ENCODE peak calls at places on chromosomes 16 and 17, in four cellular contexts. L is neural progenitor cell, Y is GM23248, S is MM.1S. X is an unnamed sample. For H3F3A, the result is how much of the 10 kb centered on the place peaks cover.

GRCh38 chr17:46831573-46832305 is 13.2 kb upstream of the WNT3 start:
- DNase-seq in S (no peak), Y (no peak), L (no peak), X (no peak)

GRCh38 chr17:13135496-13135895 is 117.7 kb upstream of the ELAC2 start:
- DNase-seq in L (peak), Y (no peak), S (no peak), X (no peak)

GRCh38 chr16:84103678-84104077 is 13.1 kb downstream of the MBTPS1 start:
- DNase-seq in L (no peak), S (no peak), Y (peak), X (peak)

GRCh38 chr17:61076649-61077048 is 323.0 kb upstream of the TBX2 start:
- DNase-seq in L (no peak), S (no peak), Y (peak), X (no peak)

GRCh38 chr16:49559242-49559641 is 185.6 kb downstream of the C16orf78 start:
- DNase-seq in L (no peak), S (no peak), Y (no peak), X (no peak)

GRCh38 chr17:4588391-4588790 is 4.1 kb downstream of the SMTNL2 start:
- DNase-seq in L (peak), Y (no peak), S (no peak), X (no peak)

GRCh38 chr17:2700491-2701141 is 10.9 kb downstream of the CLUH start:
- DNase-seq in L (no peak), S (no peak), Y (no peak), X (no peak)

GRCh38 chr17:36938566-36939058 is 1.3 kb downstream of the LHX1 start:
- DNase-seq in L (peak), S (no peak), Y (no peak), X (no peak)

GRCh38 chr16:46822270-46822669 is 8.7 kb downstream of the C16orf87 start:
- DNase-seq in L (no peak), S (peak), Y (peak), X (no peak)

GRCh38 chr17:38585056-38585804 is 20.5 kb downstream of the SRCIN1 start:
- DNase-seq in L (peak), Y (peak), S (no peak), X (peak)

GRCh38 chr17:3843935-3844516 is 2.0 kb downstream of the NCBP3 start:
- DNase-seq in S (peak), L (peak), Y (peak), X (peak)

GRCh38 chr17:80104321-80104955 is 3.1 kb downstream of the GAA start:
- DNase-seq in L (no peak), Y (no peak), S (no peak), X (no peak)

GRCh38 chr16:85480727-85481101 is 132.4 kb upstream of the GSE1 start:
- DNase-seq in L (no peak), S (peak), Y (no peak), X (no peak)

GRCh38 chr16:76780556-76780955 is 410.4 kb upstream of the MON1B start:
- DNase-seq in Y (no peak), S (no peak), L (no peak), X (peak)

GRCh38 chr16:88552815-88553214 is 17.4 kb upstream of the ZC3H18 start:
- DNase-seq in L (no peak), Y (no peak), S (peak), X (no peak)

GRCh38 chr17:50947844-50948514 is 81.8 kb upstream of the TOB1 start:
- DNase-seq in L (no peak), S (no peak), Y (no peak), X (peak)

GRCh38 chr16:85169333-85170065 is 57.2 kb upstream of the CIBAR2 start:
- DNase-seq in L (peak), S (no peak), Y (peak), X (no peak)

GRCh38 chr16:50301626-50302471 is 35.5 kb downstream of the ADCY7 start:
- DNase-seq in S (no peak), L (no peak), Y (peak), X (no peak)

GRCh38 chr16:89576173-89577054 is 856 bp downstream of the CPNE7 start:
- DNase-seq in Y (no peak), L (peak), S (no peak), X (no peak)

GRCh38 chr17:28228109-28228840 is 90.7 kb upstream of the TMEM97 start:
- DNase-seq in Y (peak), L (peak), S (no peak), X (no peak)

GRCh38 chr17:31394544-31394943 is 3.1 kb downstream of the RAB11FIP4 start:
- DNase-seq in L (peak), Y (peak), S (peak), X (peak)

GRCh38 chr17:149897-150575 is 12.7 kb downstream of the SCGB1C2 start:
- DNase-seq in Y (no peak), L (no peak), S (no peak), X (peak)

GRCh38 chr16:89418352-89418751 is 72.0 kb downstream of the ANKRD11 start:
- DNase-seq in S (no peak), Y (no peak), L (no peak), X (no peak)

GRCh38 chr16:85056211-85056748 is 28.7 kb downstream of the KIAA0513 start:
- DNase-seq in S (no peak), L (peak), Y (peak), X (no peak)

GRCh38 chr16:89842471-89843408 is 14.5 kb downstream of the SPIRE2 start:
- DNase-seq in L (no peak), Y (peak), S (no peak), X (peak)

GRCh38 chr17:66272699-66273390 is 29.6 kb upstream of the PRKCA start:
- DNase-seq in Y (peak), L (no peak), S (no peak), X (peak)

GRCh38 chr17:6857336-6857735 is 25.8 kb upstream of the TEKT1 start:
- DNase-seq in L (no peak), S (no peak), Y (no peak), X (no peak)

GRCh38 chr17:6862122-6862521 is 30.6 kb upstream of the TEKT1 start:
- DNase-seq in L (no peak), S (no peak), Y (no peak), X (no peak)

GRCh38 chr17:6856054-6856453 is 24.5 kb upstream of the TEKT1 start:
- DNase-seq in S (no peak), Y (no peak), L (no peak), X (no peak)

GRCh38 chr17:6853764-6854442 is 22.4 kb upstream of the TEKT1 start:
- DNase-seq in S (peak), L (peak), Y (no peak), X (peak)

GRCh38 chr17:6857904-6858303 is 26.4 kb upstream of the TEKT1 start:
- DNase-seq in L (no peak), Y (no peak), S (no peak), X (no peak)
- H3K9ac ChIP-seq in L (no peak), Y (no peak), S (no peak), X (no peak)

DNA sequence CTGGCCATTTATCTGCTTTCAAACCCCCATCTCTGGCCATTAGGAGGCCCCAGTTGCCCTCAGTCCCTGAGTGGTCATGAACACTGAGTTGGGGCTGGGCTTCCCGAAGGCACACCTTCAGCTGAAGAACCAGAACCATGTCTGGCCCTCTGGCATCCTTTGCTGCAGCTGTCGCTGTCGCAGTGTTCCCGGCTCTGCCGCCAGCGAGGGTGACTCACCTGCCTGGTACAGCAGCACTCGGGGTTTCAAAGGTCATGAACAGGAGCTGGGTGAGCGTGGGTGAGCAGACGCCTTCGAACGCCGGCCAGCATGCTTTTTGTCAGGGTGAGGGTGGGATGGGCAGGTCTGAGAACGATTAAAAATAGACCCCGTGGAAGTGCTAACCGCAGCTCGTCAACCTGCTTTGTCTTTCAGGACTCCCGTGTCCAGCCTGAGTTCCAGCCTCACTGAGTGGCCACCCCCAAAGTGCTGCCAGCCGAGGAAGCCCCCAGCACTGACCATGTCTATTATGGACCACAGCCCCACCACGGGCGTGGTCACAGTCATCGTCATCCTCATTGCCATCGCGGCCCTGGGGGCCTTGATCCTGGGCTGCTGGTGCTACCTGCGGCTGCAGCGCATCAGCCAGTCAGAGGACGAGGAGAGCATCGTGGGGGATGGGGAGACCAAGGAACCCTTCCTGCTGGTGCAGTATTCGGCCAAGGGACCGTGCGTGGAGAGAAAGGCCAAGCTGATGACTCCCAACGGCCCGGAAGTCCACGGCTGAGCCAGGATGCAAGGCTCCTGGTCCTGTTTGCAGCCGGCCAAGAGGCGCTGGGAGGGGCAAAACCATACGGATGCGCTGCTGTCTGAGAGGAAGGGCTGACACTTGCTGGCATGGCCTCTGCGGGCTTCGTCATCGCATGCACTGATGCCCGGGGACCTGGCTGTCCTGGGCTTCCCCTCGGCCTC is 7.6 kb downstream of the SNN start:
- DNase-seq in S (peak), L (no peak), Y (no peak), X (no peak)
- H3F3A ChIP-seq in S (half or more), L (under half), Y (under half), X (under half)

GRCh38 chr17:81397314-81398169 is 2.3 kb downstream of the BAHCC1 start:
- DNase-seq in L (peak), S (no peak), Y (peak), X (peak)

GRCh38 chr17:81394831-81395599 is at the start of gene BAHCC1:
- DNase-seq in S (peak), L (peak), Y (peak), X (peak)

GRCh38 chr17:81396722-81397313 is 1.6 kb downstream of the BAHCC1 start:
- DNase-seq in L (peak), Y (peak), S (no peak), X (peak)

GRCh38 chr17:81395600-81396277 is 482 bp downstream of the BAHCC1 start:
- DNase-seq in Y (peak), L (peak), S (no peak), X (peak)

DNA sequence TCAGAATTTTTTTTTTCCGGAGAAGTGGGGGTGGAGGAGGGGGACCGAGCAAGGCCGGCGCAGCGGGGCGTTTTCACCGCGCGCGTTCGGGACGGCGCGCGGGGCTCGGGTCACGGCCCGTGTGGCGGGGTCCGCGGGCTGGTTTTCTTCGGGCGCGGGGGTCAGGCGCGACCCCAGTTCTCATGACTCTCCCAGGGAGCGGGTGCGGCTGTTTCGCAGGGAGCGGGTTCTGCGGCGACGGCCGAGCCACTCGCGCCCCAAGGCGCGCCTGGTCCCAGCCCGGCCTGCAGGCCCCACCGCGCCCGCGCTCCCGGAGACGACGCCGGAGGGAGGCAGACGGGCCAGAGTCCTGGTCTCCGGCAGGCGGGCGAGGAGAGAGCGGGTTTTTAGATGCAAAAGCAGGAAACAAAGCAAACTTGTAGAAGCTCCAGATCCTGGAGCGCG is 1.0 kb downstream of the BAHCC1 start:
- DNase-seq in Y (no peak), L (no peak), S (no peak), X (no peak)
- TF ChIP-seq EZH2 in Y (no peak), L (no peak), S (no peak), X (no peak)

GRCh38 chr17:44006581-44007345 is 2.3 kb downstream of the NAGS start:
- DNase-seq in S (peak), Y (peak), L (peak), X (peak)
- H3K9ac ChIP-seq in S (peak), Y (peak), L (no peak), X (peak)

GRCh38 chr17:57511475-57512123 is 233.5 kb downstream of the CCDC182 start:
- DNase-seq in S (no peak), L (peak), Y (no peak), X (no peak)
- H3F3A ChIP-seq in S (under half), L (under half), Y (under half), X (under half)

DNA sequence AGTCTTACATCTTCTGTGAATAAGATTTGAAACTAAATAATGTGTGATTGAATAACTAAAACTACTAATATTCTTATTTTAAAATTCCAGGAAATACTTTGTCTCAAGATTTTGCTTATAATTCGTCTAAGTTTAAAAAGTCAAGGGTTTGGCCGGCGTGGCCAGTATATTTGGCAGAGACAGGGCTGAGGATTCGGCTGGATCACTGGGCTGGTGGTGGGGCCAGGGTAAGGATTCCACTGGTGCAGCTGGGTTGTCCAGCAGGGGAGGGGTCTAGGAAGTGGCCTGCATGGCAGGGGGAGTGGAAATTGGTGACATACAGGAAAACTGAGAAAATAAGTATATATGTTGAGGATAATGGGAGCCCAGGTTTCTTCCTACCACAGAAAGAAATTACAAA is 75.7 kb downstream of the MYO1D start:
- DNase-seq in Y (no peak), S (no peak), L (no peak), X (no peak)
- TF ChIP-seq EZH2 in Y (no peak), S (no peak), L (no peak), X (no peak)

GRCh38 chr17:57545836-57546305 is 199.2 kb downstream of the CCDC182 start:
- DNase-seq in L (no peak), S (no peak), Y (no peak), X (no peak)
- H3K9ac ChIP-seq in L (no peak), S (no peak), Y (no peak), X (no peak)

GRCh38 chr17:81858170-81858966 is 2.0 kb downstream of the P4HB start:
- DNase-seq in L (no peak), S (peak), Y (peak), X (peak)
- H3F3A ChIP-seq in L (under half), S (under half), Y (under half), X (under half)

GRCh38 chr17:9002610-9003354 is 18.5 kb upstream of the NTN1 start:
- DNase-seq in L (peak), S (no peak), Y (peak), X (no peak)

GRCh38 chr17:9004961-9005285 is 16.4 kb upstream of the NTN1 start:
- DNase-seq in S (no peak), L (no peak), Y (no peak), X (no peak)

GRCh38 chr17:9004132-9004960 is 17.0 kb upstream of the NTN1 start:
- DNase-seq in L (peak), S (no peak), Y (no peak), X (no peak)

GRCh38 chr17:9002236-9002609 is 19.1 kb upstream of the NTN1 start:
- DNase-seq in L (peak), Y (no peak), S (no peak), X (no peak)

DNA sequence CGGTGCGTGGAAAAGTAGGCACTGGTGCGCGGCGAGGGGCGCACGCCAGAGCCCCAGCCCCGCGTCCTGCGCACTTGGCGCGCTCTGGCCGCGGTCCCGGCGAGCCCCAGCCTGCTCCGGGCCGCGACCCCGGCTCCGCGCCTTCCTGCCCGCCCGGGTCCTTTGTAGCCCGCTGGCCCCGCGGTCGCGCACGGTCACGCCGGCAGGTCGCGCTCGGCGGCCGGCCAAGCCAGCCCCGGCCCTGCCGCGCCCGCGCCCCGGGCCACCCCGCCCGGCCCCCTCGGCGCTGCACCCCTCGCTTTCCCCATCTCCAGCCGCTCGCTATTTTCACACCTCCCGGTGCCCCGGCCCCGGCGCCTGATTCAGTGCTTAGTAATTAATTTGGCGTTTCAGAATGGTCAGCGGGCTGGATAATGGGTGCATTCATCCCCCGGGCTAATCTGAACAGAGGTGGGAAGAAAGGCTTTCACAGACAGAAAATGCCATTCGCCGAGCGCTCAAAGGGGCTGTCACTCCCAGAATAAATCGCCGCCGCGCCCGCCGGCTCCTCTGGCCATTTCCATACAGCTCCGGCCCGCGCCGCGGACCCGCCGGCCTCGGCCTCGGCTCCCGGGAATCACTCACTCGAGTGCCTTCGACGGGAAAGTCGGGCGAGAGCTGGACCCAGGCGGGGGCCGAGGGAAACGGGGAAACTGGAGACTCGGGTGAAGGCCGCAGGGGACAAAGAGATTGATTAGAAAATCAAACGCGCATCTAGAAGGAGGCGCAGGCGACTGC is 17.8 kb upstream of the NTN1 start:
- DNase-seq in S (no peak), L (peak), Y (peak), X (no peak)
- TF ChIP-seq EZH2 in S (no peak), L (peak), Y (no peak), X (no peak)

X was measured in PC-3.